ENCODE peak calls at places on chromosomes 6 and 20, in four cellular contexts. N is kidney epithelial cell, M is mucosa of descending colon, O is pancreas. F is an unnamed sample.

GRCh38 chr6:154899825-154900468 is 95.2 kb upstream of the TIAM2 start:
- DNase-seq in N (no peak), M (no peak), O (no peak), F (no peak)

GRCh38 chr6:43871284-43871683 is 101.3 kb downstream of the VEGFA start:
- DNase-seq in N (no peak), M (no peak), O (no peak), F (no peak)

GRCh38 chr6:25193147-25193864 is 85.9 kb upstream of the CARMIL1 start:
- DNase-seq in N (peak; percentile 79), M (no peak), O (no peak), F (no peak)

GRCh38 chr6:158408552-158409130 is 96.4 kb downstream of the TULP4 start:
- DNase-seq in N (no peak), M (no peak), O (no peak), F (no peak)

GRCh38 chr6:14088600-14089168 is 28.9 kb upstream of the CD83 start:
- DNase-seq in N (no peak), M (no peak), O (no peak), F (no peak)

GRCh38 chr20:59242714-59243626 is 57.4 kb upstream of the EDN3 start:
- DNase-seq in N (no peak), M (no peak), O (no peak), F (no peak)

GRCh38 chr6:26660096-26660425 is 515 bp upstream of the ZNF322 start:
- DNase-seq in N (no peak), M (no peak), O (no peak), F (peak; percentile 46)

GRCh38 chr20:21303872-21304586 is 898 bp downstream of the XRN2 start:
- DNase-seq in N (no peak), M (no peak), O (no peak), F (no peak)

GRCh38 chr6:121615493-121615892 is 180.0 kb downstream of the GJA1 start:
- DNase-seq in N (no peak), M (no peak), O (no peak), F (no peak)

GRCh38 chr6:167232355-167232754 is 58.8 kb upstream of the UNC93A start:
- DNase-seq in N (no peak), M (no peak), O (no peak), F (no peak)

GRCh38 chr6:38695227-38695900 is 7.6 kb downstream of the GLO1 start:
- DNase-seq in N (no peak), M (no peak), O (no peak), F (no peak)

GRCh38 chr20:2867081-2867860 is 6.0 kb upstream of the PTPRA start:
- DNase-seq in N (no peak), M (peak; percentile 59), O (no peak), F (no peak)

GRCh38 chr6:135451617-135452190 is 45.8 kb downstream of the AHI1 start:
- DNase-seq in N (no peak), M (no peak), O (no peak), F (peak; percentile 48)

GRCh38 chr6:7341989-7342742 is 29.2 kb upstream of the SSR1 start:
- DNase-seq in N (no peak), M (no peak), O (no peak), F (peak; percentile 46)

GRCh38 chr6:157157228-157157627 is 166.1 kb downstream of the TMEM242 start:
- DNase-seq in N (no peak), M (no peak), O (no peak), F (no peak)

GRCh38 chr6:75124085-75124484 is 81.8 kb downstream of the COL12A1 start:
- DNase-seq in N (no peak), M (no peak), O (no peak), F (no peak)

GRCh38 chr20:31845300-31845863 is at the start of gene FOXS1:
- DNase-seq in N (no peak), M (no peak), O (no peak), F (no peak)

GRCh38 chr6:40779399-40779798 is 192.2 kb upstream of the LRFN2 start:
- DNase-seq in N (peak; percentile 26), M (no peak), O (no peak), F (no peak)

GRCh38 chr20:5864428-5864827 is 85.9 kb downstream of the TRMT6 start:
- DNase-seq in N (no peak), M (no peak), O (no peak), F (no peak)

GRCh38 chr20:23265226-23265625 is 85.4 kb upstream of the NXT1 start:
- DNase-seq in N (no peak), M (no peak), O (no peak), F (no peak)

GRCh38 chr20:19661717-19662637 is 96.1 kb upstream of the RIN2 start:
- DNase-seq in N (peak; percentile 18), M (peak; percentile 62), O (peak; percentile 35), F (peak; percentile 78)

GRCh38 chr20:1874534-1875168 is 20.6 kb upstream of the SIRPA start:
- DNase-seq in N (no peak), M (peak; percentile 62), O (no peak), F (no peak)

GRCh38 chr6:11500008-11500407 is 37.5 kb upstream of the TMEM170B start:
- DNase-seq in N (peak; percentile 44), M (no peak), O (no peak), F (no peak)

GRCh38 chr6:21438237-21438985 is 155.1 kb upstream of the SOX4 start:
- DNase-seq in N (no peak), M (no peak), O (no peak), F (peak; percentile 95)

GRCh38 chr6:153588328-153588727 is 450.7 kb upstream of the OPRM1 start:
- DNase-seq in N (no peak), M (no peak), O (no peak), F (no peak)

GRCh38 chr6:9121551-9121950 is 686.2 kb upstream of the SLC35B3 start:
- DNase-seq in N (no peak), M (no peak), O (no peak), F (no peak)

GRCh38 chr20:49941456-49941855 is 5.3 kb downstream of the RNF114 start:
- DNase-seq in N (no peak), M (no peak), O (no peak), F (no peak)

GRCh38 chr6:3575701-3576100 is 118.9 kb upstream of the SLC22A23 start:
- DNase-seq in N (no peak), M (no peak), O (no peak), F (no peak)
- TF ChIP-seq CTCF in N (no peak), M (no peak), O (no peak), F (no peak)

GRCh38 chr6:35839019-35839418 is 33.9 kb downstream of the LHFPL5 start:
- DNase-seq in N (no peak), M (no peak), O (no peak), F (no peak)

GRCh38 chr6:35850209-35850608 is 45.1 kb downstream of the LHFPL5 start:
- DNase-seq in N (no peak), M (no peak), O (no peak), F (no peak)

GRCh38 chr6:35842381-35842780 is 37.2 kb downstream of the LHFPL5 start:
- DNase-seq in N (no peak), M (no peak), O (no peak), F (no peak)

DNA sequence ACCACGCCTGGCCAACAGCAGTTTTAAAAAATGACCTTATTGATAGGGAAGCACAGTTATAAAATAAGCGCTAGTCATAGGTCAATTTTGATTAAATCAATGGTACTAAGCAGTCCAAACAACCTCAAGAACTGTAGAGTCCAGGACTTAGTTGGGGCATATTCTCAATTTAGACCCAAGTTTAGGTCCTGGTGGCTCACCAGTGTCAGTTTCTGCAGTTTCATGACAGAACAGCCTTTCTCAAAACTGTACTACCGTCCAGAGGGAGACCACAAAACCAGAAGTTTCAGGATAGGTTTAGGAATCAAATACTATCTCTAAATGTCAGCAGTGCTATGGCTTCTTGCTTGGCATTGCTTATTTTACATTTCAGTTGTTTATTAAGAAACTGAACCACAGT is 39.1 kb downstream of the LHFPL5 start:
- DNase-seq in N (no peak), M (no peak), O (no peak), F (no peak)
- H3K4me3 ChIP-seq in N (no peak overlapping the region), M (no peak overlapping the region), O (no peak overlapping the region), F (no peak overlapping the region)

GRCh38 chr6:28898710-28898965 is 25.1 kb downstream of the TRIM27 start:
- DNase-seq in N (no peak), M (no peak), O (no peak), F (no peak)
- TF ChIP-seq CTCF in N (no peak), M (no peak), O (no peak), F (no peak)

DNA sequence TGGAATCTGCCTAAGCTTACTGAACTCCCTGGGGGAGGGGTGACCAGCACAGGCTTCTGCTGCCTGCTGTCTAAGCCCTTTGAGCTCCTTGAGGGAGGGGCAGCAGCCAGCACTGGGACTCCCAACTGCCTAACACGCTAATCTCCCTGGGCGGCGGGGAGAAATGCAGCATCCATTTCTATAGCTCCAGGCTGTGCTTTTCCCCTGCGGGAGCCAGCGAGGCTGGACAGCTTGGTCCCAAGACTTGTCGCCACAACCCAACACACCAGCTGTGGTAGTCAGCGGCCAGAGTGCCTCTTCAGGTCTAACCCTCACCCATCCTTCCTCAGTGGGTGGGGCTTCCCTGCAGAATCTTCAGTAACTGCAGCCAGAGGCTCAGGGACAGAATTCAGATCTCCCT is 64.6 kb downstream of the VGLL2 start:
- DNase-seq in N (no peak), M (no peak), O (no peak), F (no peak)
- H3K4me3 ChIP-seq in N (no peak overlapping the region), M (no peak overlapping the region), O (no peak overlapping the region), F (no peak overlapping the region)

GRCh38 chr6:128186724-128187123 is 285.9 kb upstream of the THEMIS start:
- DNase-seq in N (no peak), M (no peak), O (no peak), F (no peak)
- TF ChIP-seq CTCF in N (no peak), M (no peak), O (no peak), F (no peak)

DNA sequence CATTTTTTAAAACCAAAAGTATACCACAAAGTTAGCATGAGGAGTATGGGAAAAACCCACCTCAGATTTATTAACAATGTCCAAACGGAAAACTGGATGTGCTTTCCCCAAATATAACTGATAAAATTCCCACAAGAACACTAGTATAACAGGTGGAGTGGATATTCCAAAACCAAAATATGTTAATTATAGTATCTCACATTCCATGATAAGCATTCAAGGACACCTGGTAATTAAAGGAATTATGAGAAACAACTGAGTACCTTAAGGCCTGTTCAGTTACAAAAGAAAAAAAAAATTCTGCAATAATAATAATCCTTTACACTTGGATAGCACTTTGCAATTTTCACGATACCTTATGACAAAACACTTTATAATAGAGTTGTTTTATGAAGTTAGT is 1.9 kb downstream of the CDK19 start:
- DNase-seq in N (no peak), M (no peak), O (no peak), F (no peak)
- H3K4me3 ChIP-seq in N (peak overlapping the region; percentile 85), M (no peak overlapping the region), O (no peak overlapping the region), F (peak overlapping the region; percentile 91)

F was measured in GM12865.